ENCODE peak calls at places on chromosomes 5 and 9, in four cellular contexts. One of them, this sample, is unnamed.
A peak's percentile ranks its signal among the peaks of the same experiment; 100 is the strongest.

GRCh38 chr5:78586251-78586650 is 62.3 kb downstream of the LHFPL2 start:
- DNase-seq in cardiac fibroblast: peak; percentile 95
- DNase-seq in CD8-positive, alpha-beta T cell: no peak
- DNase-seq in ascending aorta: no peak
- DNase-seq in this sample: peak; percentile 99

GRCh38 chr5:8884029-8884428 is 661.8 kb downstream of the SEMA5A start:
- DNase-seq in cardiac fibroblast: no peak
- DNase-seq in CD8-positive, alpha-beta T cell: no peak
- DNase-seq in ascending aorta: no peak
- DNase-seq in this sample: no peak

GRCh38 chr5:143014017-143014651 is 244.0 kb downstream of the ARHGAP26 start:
- DNase-seq in cardiac fibroblast: no peak
- DNase-seq in CD8-positive, alpha-beta T cell: peak; percentile 24
- DNase-seq in ascending aorta: no peak
- DNase-seq in this sample: peak; percentile 37

GRCh38 chr5:79829260-79829659 is 139.6 kb downstream of the CMYA5 start:
- DNase-seq in cardiac fibroblast: no peak
- DNase-seq in CD8-positive, alpha-beta T cell: no peak
- DNase-seq in ascending aorta: no peak
- DNase-seq in this sample: peak; percentile 17

GRCh38 chr9:91042541-91042940 is 240.9 kb downstream of the SYK start:
- DNase-seq in cardiac fibroblast: no peak
- DNase-seq in CD8-positive, alpha-beta T cell: no peak
- DNase-seq in ascending aorta: no peak
- DNase-seq in this sample: no peak

GRCh38 chr5:43602456-43602817 is 543 bp upstream of the NNT start:
- DNase-seq in cardiac fibroblast: peak; percentile 59
- DNase-seq in CD8-positive, alpha-beta T cell: peak; percentile 24
- DNase-seq in ascending aorta: no peak
- DNase-seq in this sample: peak; percentile 53

GRCh38 chr9:124500796-124501611 is 6.2 kb downstream of the NR5A1 start:
- DNase-seq in cardiac fibroblast: no peak
- DNase-seq in CD8-positive, alpha-beta T cell: no peak
- DNase-seq in ascending aorta: no peak
- DNase-seq in this sample: no peak

GRCh38 chr5:138103321-138103637 is 19.4 kb downstream of the WNT8A start:
- DNase-seq in cardiac fibroblast: no peak
- DNase-seq in CD8-positive, alpha-beta T cell: no peak
- DNase-seq in ascending aorta: no peak
- DNase-seq in this sample: no peak

GRCh38 chr5:423233-423565 is 19.8 kb upstream of the EXOC3 start:
- DNase-seq in cardiac fibroblast: no peak
- DNase-seq in CD8-positive, alpha-beta T cell: no peak
- DNase-seq in ascending aorta: no peak
- DNase-seq in this sample: no peak

GRCh38 chr5:79581535-79581934 is 30.7 kb upstream of the TENT2 start:
- DNase-seq in cardiac fibroblast: no peak
- DNase-seq in CD8-positive, alpha-beta T cell: no peak
- DNase-seq in ascending aorta: no peak
- DNase-seq in this sample: no peak

GRCh38 chr5:89878140-89878570 is 531.4 kb downstream of the CETN3 start:
- DNase-seq in cardiac fibroblast: peak; percentile 92
- DNase-seq in CD8-positive, alpha-beta T cell: no peak
- DNase-seq in ascending aorta: no peak
- DNase-seq in this sample: peak; percentile 67

GRCh38 chr5:5314626-5315025 is 107.9 kb upstream of the ICE1 start:
- DNase-seq in cardiac fibroblast: no peak
- DNase-seq in CD8-positive, alpha-beta T cell: no peak
- DNase-seq in ascending aorta: no peak
- DNase-seq in this sample: no peak

GRCh38 chr5:142478116-142478515 is 153.3 kb upstream of the SPRY4 start:
- DNase-seq in cardiac fibroblast: no peak
- DNase-seq in CD8-positive, alpha-beta T cell: no peak
- DNase-seq in ascending aorta: no peak
- DNase-seq in this sample: no peak

GRCh38 chr5:17878541-17878940 is 244.3 kb downstream of the TAF11L14 start:
- DNase-seq in cardiac fibroblast: no peak
- DNase-seq in CD8-positive, alpha-beta T cell: no peak
- DNase-seq in ascending aorta: no peak
- DNase-seq in this sample: no peak

GRCh38 chr5:132263548-132264261 is 6.2 kb downstream of the PDLIM4 start:
- DNase-seq in cardiac fibroblast: peak; percentile 77
- DNase-seq in CD8-positive, alpha-beta T cell: no peak
- DNase-seq in ascending aorta: peak; percentile 88
- DNase-seq in this sample: peak; percentile 47

GRCh38 chr9:26301659-26302058 is 590.9 kb downstream of the CAAP1 start:
- DNase-seq in cardiac fibroblast: no peak
- DNase-seq in CD8-positive, alpha-beta T cell: no peak
- DNase-seq in ascending aorta: no peak
- DNase-seq in this sample: no peak

GRCh38 chr5:150603052-150603451 is 37.4 kb upstream of the SYNPO start:
- DNase-seq in cardiac fibroblast: no peak
- DNase-seq in CD8-positive, alpha-beta T cell: no peak
- DNase-seq in ascending aorta: no peak
- DNase-seq in this sample: no peak

GRCh38 chr5:26232706-26233105 is 805.7 kb downstream of the CDH9 start:
- DNase-seq in cardiac fibroblast: no peak
- DNase-seq in CD8-positive, alpha-beta T cell: no peak
- DNase-seq in ascending aorta: no peak
- DNase-seq in this sample: no peak

GRCh38 chr9:121009657-121010056 is 40.4 kb downstream of the C5 start:
- DNase-seq in cardiac fibroblast: no peak
- DNase-seq in CD8-positive, alpha-beta T cell: no peak
- DNase-seq in ascending aorta: no peak
- DNase-seq in this sample: no peak

GRCh38 chr9:1083325-1083913 is 33.3 kb downstream of the DMRT2 start:
- DNase-seq in cardiac fibroblast: no peak
- DNase-seq in CD8-positive, alpha-beta T cell: no peak
- DNase-seq in ascending aorta: no peak
- DNase-seq in this sample: peak; percentile 64

GRCh38 chr9:100700689-100701318 is 122.9 kb downstream of the CAVIN4 start:
- DNase-seq in cardiac fibroblast: peak; percentile 8
- DNase-seq in CD8-positive, alpha-beta T cell: no peak
- DNase-seq in ascending aorta: no peak
- DNase-seq in this sample: peak; percentile 34

GRCh38 chr5:106019271-106019670 is 1651.5 kb downstream of the EFNA5 start:
- DNase-seq in cardiac fibroblast: peak; percentile 52
- DNase-seq in CD8-positive, alpha-beta T cell: no peak
- DNase-seq in ascending aorta: no peak
- DNase-seq in this sample: no peak

DNA sequence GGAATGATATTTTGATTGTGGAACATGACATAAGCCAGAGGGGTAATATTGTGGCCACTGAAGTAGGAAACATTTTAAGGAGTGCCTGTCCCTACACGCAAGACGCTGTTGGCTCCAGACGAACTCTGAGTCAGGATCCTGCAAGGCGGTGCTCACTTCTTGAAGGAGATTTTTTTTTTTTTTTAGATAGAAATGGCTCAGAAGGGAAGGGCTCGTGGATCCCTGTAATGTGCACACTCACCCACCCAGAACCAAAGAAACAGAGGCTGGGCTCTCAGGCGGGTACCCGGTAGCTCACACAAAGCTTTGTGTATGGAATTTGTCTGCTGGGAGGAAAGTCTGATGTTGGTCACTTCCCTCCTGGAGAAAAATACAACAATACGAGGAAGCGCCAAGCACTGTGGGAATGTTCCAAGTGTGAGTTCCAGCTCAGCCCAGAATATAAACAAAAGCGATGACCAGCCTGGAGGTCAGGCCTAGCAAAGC is 25.7 kb downstream of the RAPGEF1 start:
- DNase-seq in cardiac fibroblast: peak; percentile 91
- DNase-seq in CD8-positive, alpha-beta T cell: no peak
- DNase-seq in ascending aorta: peak; percentile 92
- DNase-seq in this sample: peak; percentile 96
- H3K4me3 ChIP-seq in cardiac fibroblast: no peak overlapping the region
- H3K4me3 ChIP-seq in CD8-positive, alpha-beta T cell: no peak overlapping the region
- H3K4me3 ChIP-seq in ascending aorta: peak overlapping the region; percentile 49
- H3K4me3 ChIP-seq in this sample: peak overlapping the region; percentile 11

DNA sequence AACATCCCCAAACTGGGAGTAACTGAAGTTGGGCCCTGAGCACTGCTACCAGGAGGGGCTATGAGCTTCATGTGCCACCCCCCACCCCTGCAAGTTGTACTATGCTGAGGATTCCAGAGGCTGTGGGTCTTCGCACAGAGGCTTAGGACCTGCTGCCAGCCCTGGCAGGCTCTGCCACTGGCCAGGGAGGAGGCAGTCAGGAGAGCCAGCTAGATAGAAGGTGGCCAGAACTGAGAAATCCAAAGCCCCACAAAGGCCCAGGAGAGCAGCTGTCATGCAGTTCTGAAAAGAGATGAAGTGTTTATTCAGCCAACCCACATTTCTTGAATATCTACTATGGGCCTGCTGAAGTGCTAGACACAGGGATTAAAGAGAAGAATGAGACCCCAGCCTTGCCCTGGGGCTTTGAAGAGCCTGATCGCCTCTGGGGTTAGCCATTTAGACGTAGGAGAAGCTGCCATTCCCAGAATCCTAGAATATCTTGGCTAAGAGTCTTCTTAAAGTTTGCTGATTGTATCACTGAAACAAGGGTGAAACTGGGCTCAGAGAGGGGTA is 1.4 kb downstream of the ALAD start:
- DNase-seq in cardiac fibroblast: no peak
- DNase-seq in CD8-positive, alpha-beta T cell: no peak
- DNase-seq in ascending aorta: no peak
- DNase-seq in this sample: no peak
- H3K4me3 ChIP-seq in cardiac fibroblast: peak overlapping the region; percentile 93
- H3K4me3 ChIP-seq in CD8-positive, alpha-beta T cell: no peak overlapping the region
- H3K4me3 ChIP-seq in ascending aorta: peak overlapping the region; percentile 94
- H3K4me3 ChIP-seq in this sample: no peak overlapping the region

GRCh38 chr9:110578896-110579752 is at the start of gene SVEP1:
- DNase-seq in cardiac fibroblast: peak; percentile 76
- DNase-seq in CD8-positive, alpha-beta T cell: no peak
- DNase-seq in ascending aorta: peak; percentile 74
- DNase-seq in this sample: peak; percentile 73

GRCh38 chr9:110578575-110578895 is 1.0 kb downstream of the SVEP1 start:
- DNase-seq in cardiac fibroblast: no peak
- DNase-seq in CD8-positive, alpha-beta T cell: no peak
- DNase-seq in ascending aorta: no peak
- DNase-seq in this sample: no peak

GRCh38 chr9:110579763-110580255 is 268 bp upstream of the SVEP1 start:
- DNase-seq in cardiac fibroblast: peak; percentile 76
- DNase-seq in CD8-positive, alpha-beta T cell: no peak
- DNase-seq in ascending aorta: no peak
- DNase-seq in this sample: no peak

GRCh38 chr9:110582156-110582555 is 2.6 kb upstream of the SVEP1 start:
- DNase-seq in cardiac fibroblast: no peak
- DNase-seq in CD8-positive, alpha-beta T cell: no peak
- DNase-seq in ascending aorta: no peak
- DNase-seq in this sample: no peak

DNA sequence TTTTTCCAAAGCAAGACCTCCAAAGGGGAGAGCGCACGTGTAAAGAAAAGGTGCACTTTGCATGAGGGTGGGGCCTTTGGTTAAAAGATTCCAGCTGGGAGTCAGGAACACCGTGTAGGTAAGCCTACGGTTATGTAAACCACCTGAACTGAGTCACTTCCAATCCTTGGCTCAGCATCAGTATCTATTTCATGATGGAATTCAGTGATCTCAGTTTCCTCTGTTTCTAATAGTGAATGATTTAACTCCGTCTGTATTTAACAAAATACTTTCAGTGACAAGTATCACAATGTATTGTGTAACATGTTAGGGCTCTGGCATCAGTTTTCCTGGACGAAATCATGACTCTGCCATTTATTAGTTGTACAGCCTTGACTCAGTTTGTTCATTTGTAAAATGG is 1.3 kb upstream of the SVEP1 start:
- DNase-seq in cardiac fibroblast: peak; percentile 24
- DNase-seq in CD8-positive, alpha-beta T cell: no peak
- DNase-seq in ascending aorta: no peak
- DNase-seq in this sample: peak; percentile 93
- H3K4me3 ChIP-seq in cardiac fibroblast: no peak overlapping the region
- H3K4me3 ChIP-seq in CD8-positive, alpha-beta T cell: no peak overlapping the region
- H3K4me3 ChIP-seq in ascending aorta: peak overlapping the region; percentile 96
- H3K4me3 ChIP-seq in this sample: no peak overlapping the region

GRCh38 chr5:133742370-133743036 is 130.2 kb upstream of the FSTL4 start:
- DNase-seq in cardiac fibroblast: no peak
- DNase-seq in CD8-positive, alpha-beta T cell: no peak
- DNase-seq in ascending aorta: no peak
- DNase-seq in this sample: no peak

GRCh38 chr5:133744909-133745308 is 132.6 kb upstream of the FSTL4 start:
- DNase-seq in cardiac fibroblast: no peak
- DNase-seq in CD8-positive, alpha-beta T cell: no peak
- DNase-seq in ascending aorta: no peak
- DNase-seq in this sample: no peak

GRCh38 chr5:133741818-133742355 is 129.5 kb upstream of the FSTL4 start:
- DNase-seq in cardiac fibroblast: no peak
- DNase-seq in CD8-positive, alpha-beta T cell: no peak
- DNase-seq in ascending aorta: no peak
- DNase-seq in this sample: no peak

GRCh38 chr5:133746834-133747233 is 134.5 kb upstream of the FSTL4 start:
- DNase-seq in cardiac fibroblast: no peak
- DNase-seq in CD8-positive, alpha-beta T cell: no peak
- DNase-seq in ascending aorta: peak; percentile 16
- DNase-seq in this sample: no peak

DNA sequence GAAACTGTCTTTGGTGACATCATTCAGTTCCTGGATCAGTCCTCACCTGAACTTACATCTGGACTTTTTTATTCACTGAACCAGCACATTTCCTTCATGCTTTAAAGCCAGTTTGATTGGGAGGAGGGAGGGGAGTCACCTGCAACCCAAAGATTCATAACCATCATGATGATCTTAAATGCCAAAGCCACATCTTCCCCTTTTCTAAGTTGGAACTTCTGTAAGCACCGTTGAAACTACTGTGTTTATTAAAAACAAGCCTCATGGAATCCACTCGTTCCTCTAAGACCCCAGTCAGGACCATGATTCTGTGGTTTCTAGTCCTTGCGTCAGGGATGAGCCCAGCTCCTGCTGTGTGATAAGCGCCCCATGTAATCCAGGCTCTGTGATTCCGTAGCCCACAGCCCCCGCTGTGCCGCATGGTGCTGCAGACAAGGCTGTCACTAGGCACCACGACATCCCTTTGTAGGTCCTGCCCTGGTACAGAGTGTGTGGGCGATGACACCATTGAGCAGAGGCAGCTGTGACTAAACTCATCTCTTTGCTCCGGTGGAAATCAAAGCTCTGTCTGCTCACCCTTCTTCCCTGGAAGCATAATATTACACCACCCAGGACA is 131.8 kb upstream of the FSTL4 start:
- DNase-seq in cardiac fibroblast: no peak
- DNase-seq in CD8-positive, alpha-beta T cell: no peak
- DNase-seq in ascending aorta: no peak
- DNase-seq in this sample: no peak
- H3K4me3 ChIP-seq in cardiac fibroblast: no peak overlapping the region
- H3K4me3 ChIP-seq in CD8-positive, alpha-beta T cell: no peak overlapping the region
- H3K4me3 ChIP-seq in ascending aorta: no peak overlapping the region
- H3K4me3 ChIP-seq in this sample: no peak overlapping the region